ENCODE peak calls at places on chromosomes 4 and X, in nine cellular contexts. R is endodermal cell; H is neuronal stem cell; X is spleen; L is adipocyte; G is naive thymus-derived CD4-positive, alpha-beta T cell; T is left lung; D is cardiac muscle cell; I is prostate gland. W is an unnamed sample. For H3K9me3, the result is how much of the 10 kb centered on the place peaks cover.

GRCh38 chrX:8913665-8914409 is 112.7 kb upstream of the FAM9A start:
- DNase-seq in I (no peak), H (no peak), X (no peak), D (no peak), L (peak), R (no peak), T (peak), G (no peak), W (no peak)

GRCh38 chr4:1093391-1094335 is 19.7 kb downstream of the RNF212 start:
- DNase-seq in G (no peak), H (no peak), L (no peak), X (peak), T (no peak), I (no peak), R (no peak), D (no peak), W (no peak)

GRCh38 chr4:158193171-158193749 is 17.0 kb upstream of the TMEM144 start:
- DNase-seq in G (no peak), X (no peak), H (peak), T (no peak), D (peak), I (no peak), R (no peak), L (peak), W (no peak)

GRCh38 chrX:20515841-20516461 is 249.2 kb upstream of the RPS6KA3 start:
- DNase-seq in R (no peak), X (no peak), H (no peak), G (no peak), I (peak), L (peak), D (peak), T (no peak), W (no peak)

GRCh38 chr4:125664091-125664767 is 349.5 kb downstream of the FAT4 start:
- DNase-seq in I (no peak), R (peak), X (no peak), T (no peak), H (no peak), D (no peak), L (no peak), G (no peak), W (peak)

GRCh38 chrX:102720237-102721168 is at the start of gene GPRASP3:
- DNase-seq in R (peak), G (peak), D (no peak), X (peak), T (peak), L (peak), H (peak), I (peak), W (peak)

GRCh38 chr4:152323221-152323620 is 212.7 kb downstream of the FBXW7 start:
- DNase-seq in I (no peak), T (no peak), L (no peak), H (no peak), D (no peak), R (no peak), X (no peak), G (no peak), W (no peak)

GRCh38 chr4:189215574-189215973 is 725.1 kb upstream of the FRG1 start:
- DNase-seq in I (no peak), D (no peak), H (no peak), X (no peak), T (no peak), L (no peak), R (no peak), G (no peak), W (no peak)

GRCh38 chrX:22339459-22339858 is 66.7 kb downstream of the CBLL2 start:
- DNase-seq in X (no peak), T (no peak), H (no peak), R (no peak), I (no peak), G (no peak), L (no peak), D (no peak), W (no peak)

GRCh38 chr4:119748853-119749252 is 120.2 kb upstream of the PDE5A start:
- DNase-seq in D (no peak), T (no peak), H (no peak), X (no peak), L (peak), I (no peak), R (no peak), G (no peak), W (no peak)

GRCh38 chrX:22652596-22652995 is 347.2 kb upstream of the DDX53 start:
- DNase-seq in G (no peak), R (peak), H (peak), D (peak), T (no peak), L (peak), X (no peak), I (no peak), W (no peak)

GRCh38 chr4:45438047-45438446 is 685.8 kb downstream of the GABRG1 start:
- DNase-seq in L (no peak), I (no peak), G (no peak), D (peak), T (no peak), X (no peak), R (no peak), H (no peak), W (no peak)

GRCh38 chr4:172547724-172548123 is 620.9 kb upstream of the GALNT7 start:
- DNase-seq in I (no peak), H (no peak), D (peak), G (no peak), L (no peak), T (no peak), X (no peak), R (no peak), W (peak)

GRCh38 chr4:53593765-53594164 is 2.5 kb upstream of the LNX1 start:
- DNase-seq in D (no peak), L (no peak), X (no peak), T (no peak), I (no peak), G (no peak), R (no peak), H (no peak), W (no peak)

DNA sequence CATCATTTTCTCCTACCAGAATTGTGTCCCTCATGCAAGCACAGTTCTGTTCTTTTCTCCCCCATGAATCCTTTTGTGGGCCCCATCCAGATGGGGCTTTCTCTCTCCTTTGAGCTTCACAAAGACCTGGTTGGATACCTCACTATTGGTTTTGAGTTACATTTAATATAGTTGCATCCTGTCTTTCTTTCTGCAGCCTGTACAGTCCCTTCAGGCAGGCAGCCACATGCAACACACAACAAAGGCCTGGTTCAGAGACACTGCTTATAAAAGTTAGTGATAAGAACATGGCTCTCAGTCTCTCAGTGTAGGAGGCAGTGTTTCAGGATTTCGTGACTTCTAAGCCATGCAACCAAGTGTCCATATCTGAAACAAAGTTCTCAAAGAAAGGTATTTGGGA is 70.6 kb upstream of the PAGE3 start:
- DNase-seq in R (no peak), G (peak), X (no peak), T (no peak), H (no peak), D (no peak), L (no peak), I (no peak), W (no peak)
- H3K9me3 ChIP-seq in R (under half), G (under half), X (under half), T (under half), H (under half), D (under half), L (under half), I (under half), W (under half)

GRCh38 chrX:57918750-57919436 is 8.6 kb upstream of the ZXDA start:
- DNase-seq in D (peak), X (no peak), I (no peak), T (no peak), L (peak), H (no peak), R (peak), G (peak), W (no peak)

GRCh38 chrX:57915680-57916079 is 5.4 kb upstream of the ZXDA start:
- DNase-seq in X (no peak), L (no peak), R (no peak), T (no peak), I (no peak), D (no peak), G (no peak), H (no peak), W (no peak)
- H3K9me3 ChIP-seq in X (under half), L (under half), R (under half), T (under half), I (under half), D (under half), G (under half), H (under half), W (under half)

GRCh38 chrX:140508958-140509357 is 4.1 kb upstream of the SOX3 start:
- DNase-seq in T (no peak), X (no peak), H (no peak), I (no peak), R (peak), L (no peak), G (no peak), D (no peak), W (no peak)
- H3K9me3 ChIP-seq in T (under half), X (under half), H (under half), I (under half), R (under half), L (under half), G (under half), D (under half), W (under half)

GRCh38 chr4:108544504-108544903 is 75.9 kb upstream of the RPL34 start:
- DNase-seq in L (peak), X (no peak), R (no peak), D (no peak), H (no peak), G (no peak), I (no peak), T (no peak), W (no peak)

GRCh38 chr4:108547682-108548081 is 72.7 kb upstream of the RPL34 start:
- DNase-seq in X (no peak), T (no peak), G (no peak), L (no peak), H (no peak), I (no peak), D (no peak), R (no peak), W (no peak)

GRCh38 chr4:108543359-108543968 is 76.9 kb upstream of the RPL34 start:
- DNase-seq in D (no peak), I (no peak), X (no peak), L (no peak), H (no peak), R (no peak), T (no peak), G (no peak), W (peak)

GRCh38 chr4:108546728-108547127 is 73.6 kb upstream of the RPL34 start:
- DNase-seq in X (no peak), I (no peak), R (no peak), G (no peak), T (no peak), L (no peak), D (no peak), H (no peak), W (no peak)
- H3K9me3 ChIP-seq in X (under half), I (under half), R (under half), G (under half), T (under half), L (under half), D (under half), H (under half), W (under half)

GRCh38 chr4:95779447-95779846 is 60.4 kb upstream of the PDHA2 start:
- DNase-seq in R (no peak), I (no peak), G (no peak), H (no peak), T (no peak), X (no peak), L (no peak), D (no peak), W (no peak)
- H3K9me3 ChIP-seq in R (under half), I (under half), G (under half), H (under half), T (under half), X (under half), L (under half), D (under half), W (under half)

DNA sequence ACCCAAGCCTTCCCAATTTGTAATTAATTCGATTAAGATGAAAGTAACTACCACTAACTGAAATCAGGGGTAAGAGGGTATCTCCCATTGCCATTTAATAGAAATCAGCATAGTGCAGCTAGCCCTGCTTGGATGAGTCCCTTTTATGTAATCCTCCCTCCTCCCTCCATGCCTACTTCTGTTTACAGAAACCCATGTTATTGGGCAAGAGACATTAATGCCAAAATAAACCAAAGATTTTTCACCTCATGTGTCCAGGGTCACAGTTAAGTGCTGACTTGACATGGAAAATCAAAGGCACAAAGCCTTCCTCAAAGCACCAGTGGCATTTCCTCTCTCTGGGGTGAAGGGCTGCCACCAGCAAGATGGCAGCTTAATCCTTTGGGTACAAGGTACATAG is 50.8 kb downstream of the ZC4H2 start:
- DNase-seq in G (no peak), D (no peak), I (no peak), R (no peak), X (no peak), T (no peak), L (no peak), H (no peak), W (no peak)
- H3K9me3 ChIP-seq in G (under half), D (under half), I (under half), R (under half), X (under half), T (under half), L (under half), H (under half), W (under half)